ENCODE peak calls at places on chromosomes 1 and 21, in four cellular contexts. One of them, this sample, is unnamed.

GRCh38 chr1:19427087-19427781 is 58.1 kb downstream of the CAPZB start:
- DNase-seq in progenitor cell of endocrine pancreas: no peak
- DNase-seq in fibroblast of the aortic adventitia: no peak
- DNase-seq in uterus: no peak
- DNase-seq in this sample: no peak

GRCh38 chr1:41662061-41662655 is 177.7 kb upstream of the EDN2 start:
- DNase-seq in progenitor cell of endocrine pancreas: no peak
- DNase-seq in fibroblast of the aortic adventitia: peak
- DNase-seq in uterus: peak
- DNase-seq in this sample: peak

GRCh38 chr1:184905601-184906322 is 68.5 kb downstream of the NIBAN1 start:
- DNase-seq in progenitor cell of endocrine pancreas: no peak
- DNase-seq in uterus: no peak
- DNase-seq in fibroblast of the aortic adventitia: peak
- DNase-seq in this sample: no peak

GRCh38 chr1:163035791-163036249 is 33.3 kb upstream of the RGS4 start:
- DNase-seq in uterus: no peak
- DNase-seq in progenitor cell of endocrine pancreas: no peak
- DNase-seq in fibroblast of the aortic adventitia: peak
- DNase-seq in this sample: no peak

GRCh38 chr1:151942882-151943281 is 33.6 kb upstream of the THEM4 start:
- DNase-seq in fibroblast of the aortic adventitia: no peak
- DNase-seq in progenitor cell of endocrine pancreas: no peak
- DNase-seq in uterus: no peak
- DNase-seq in this sample: no peak

GRCh38 chr1:41811051-41811795 is 107.5 kb downstream of the HIVEP3 start:
- DNase-seq in uterus: no peak
- DNase-seq in progenitor cell of endocrine pancreas: no peak
- DNase-seq in fibroblast of the aortic adventitia: peak
- DNase-seq in this sample: no peak

GRCh38 chr1:46064708-46065107 is 67.7 kb downstream of the PIK3R3 start:
- DNase-seq in fibroblast of the aortic adventitia: no peak
- DNase-seq in progenitor cell of endocrine pancreas: no peak
- DNase-seq in uterus: no peak
- DNase-seq in this sample: no peak

GRCh38 chr1:67863637-67864036 is 30.4 kb upstream of the GNG12 start:
- DNase-seq in fibroblast of the aortic adventitia: no peak
- DNase-seq in uterus: no peak
- DNase-seq in progenitor cell of endocrine pancreas: no peak
- DNase-seq in this sample: no peak

GRCh38 chr1:202708456-202709275 is 1.6 kb downstream of the SYT2 start:
- DNase-seq in fibroblast of the aortic adventitia: no peak
- DNase-seq in uterus: no peak
- DNase-seq in progenitor cell of endocrine pancreas: no peak
- DNase-seq in this sample: no peak

GRCh38 chr1:100780826-100781225 is 61.3 kb downstream of the VCAM1 start:
- DNase-seq in fibroblast of the aortic adventitia: no peak
- DNase-seq in uterus: no peak
- DNase-seq in progenitor cell of endocrine pancreas: no peak
- DNase-seq in this sample: no peak

GRCh38 chr1:17874231-17874630 is 119.1 kb downstream of the ACTL8 start:
- DNase-seq in fibroblast of the aortic adventitia: peak
- DNase-seq in progenitor cell of endocrine pancreas: no peak
- DNase-seq in uterus: no peak
- DNase-seq in this sample: no peak

GRCh38 chr1:19640363-19641316 is 3.5 kb upstream of the NBL1 start:
- DNase-seq in progenitor cell of endocrine pancreas: no peak
- DNase-seq in uterus: no peak
- DNase-seq in fibroblast of the aortic adventitia: no peak
- DNase-seq in this sample: no peak

GRCh38 chr1:156128749-156129682 is 14.5 kb downstream of the LMNA start:
- DNase-seq in progenitor cell of endocrine pancreas: no peak
- DNase-seq in fibroblast of the aortic adventitia: peak
- DNase-seq in uterus: peak
- DNase-seq in this sample: no peak

GRCh38 chr1:106465666-106466065 is 590.8 kb upstream of the PRMT6 start:
- DNase-seq in fibroblast of the aortic adventitia: no peak
- DNase-seq in progenitor cell of endocrine pancreas: no peak
- DNase-seq in uterus: no peak
- DNase-seq in this sample: no peak

GRCh38 chr21:17045214-17045835 is 467.5 kb upstream of the CXADR start:
- DNase-seq in progenitor cell of endocrine pancreas: no peak
- DNase-seq in fibroblast of the aortic adventitia: peak
- DNase-seq in uterus: no peak
- DNase-seq in this sample: no peak

DNA sequence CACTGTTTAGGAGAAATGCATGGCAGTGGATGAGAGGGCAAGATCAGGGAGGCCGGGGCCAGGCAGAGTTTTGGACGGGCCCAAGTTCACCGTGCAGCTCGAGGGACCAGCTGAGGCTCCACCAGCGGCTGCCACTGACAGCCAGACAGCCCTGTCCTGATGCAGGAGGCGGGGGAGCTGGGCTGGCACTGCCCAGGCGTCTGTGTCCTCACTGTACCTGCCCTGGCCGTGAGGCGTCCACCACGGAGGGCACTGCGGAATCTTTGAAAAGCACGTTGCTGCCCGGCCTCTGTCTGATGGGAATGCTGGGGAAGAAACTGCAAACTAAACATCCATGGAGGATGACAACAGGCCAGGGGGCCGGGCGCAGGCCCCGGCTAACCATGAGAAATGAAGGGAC is 35.5 kb downstream of the VPS26C start:
- DNase-seq in fibroblast of the aortic adventitia: no peak
- DNase-seq in uterus: no peak
- DNase-seq in progenitor cell of endocrine pancreas: no peak
- DNase-seq in this sample: no peak
- TF ChIP-seq CTCF in fibroblast of the aortic adventitia: no peak
- TF ChIP-seq CTCF in uterus: no peak
- TF ChIP-seq CTCF in progenitor cell of endocrine pancreas: no peak
- TF ChIP-seq CTCF in this sample: no peak

DNA sequence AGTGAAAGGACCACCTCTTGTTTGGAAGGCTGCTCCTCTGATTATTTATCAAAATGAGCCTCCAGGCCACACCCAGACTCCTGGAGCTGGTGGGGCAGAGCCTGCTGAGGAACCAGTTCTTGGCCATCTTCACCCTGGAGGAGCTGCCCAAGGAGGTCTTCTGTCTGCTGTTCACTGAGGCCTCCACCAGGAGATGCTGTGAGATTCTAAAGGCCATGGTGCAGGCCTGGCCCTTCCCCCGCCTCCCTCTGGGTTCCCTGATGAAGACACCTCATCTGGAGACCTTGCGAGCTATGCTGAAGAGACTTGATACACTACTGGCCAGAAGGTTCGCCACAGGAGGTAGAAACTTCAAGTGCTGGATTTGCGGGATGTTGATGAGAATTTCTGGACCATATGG is 61.7 kb upstream of the GJA8 start:
- DNase-seq in progenitor cell of endocrine pancreas: no peak
- DNase-seq in fibroblast of the aortic adventitia: no peak
- DNase-seq in uterus: no peak
- DNase-seq in this sample: no peak
- TF ChIP-seq CTCF in progenitor cell of endocrine pancreas: no peak
- TF ChIP-seq CTCF in fibroblast of the aortic adventitia: no peak
- TF ChIP-seq CTCF in uterus: no peak
- TF ChIP-seq CTCF in this sample: no peak

GRCh38 chr21:43619856-43620255 is 39.4 kb downstream of the HSF2BP start:
- DNase-seq in fibroblast of the aortic adventitia: no peak
- DNase-seq in uterus: no peak
- DNase-seq in progenitor cell of endocrine pancreas: no peak
- DNase-seq in this sample: no peak
- TF ChIP-seq CTCF in fibroblast of the aortic adventitia: peak
- TF ChIP-seq CTCF in uterus: no peak
- TF ChIP-seq CTCF in progenitor cell of endocrine pancreas: no peak
- TF ChIP-seq CTCF in this sample: peak

GRCh38 chr1:10909697-10910489 is 102.6 kb upstream of the TARDBP start:
- DNase-seq in uterus: no peak
- DNase-seq in progenitor cell of endocrine pancreas: no peak
- DNase-seq in fibroblast of the aortic adventitia: peak
- DNase-seq in this sample: peak
- TF ChIP-seq CTCF in uterus: peak
- TF ChIP-seq CTCF in progenitor cell of endocrine pancreas: peak
- TF ChIP-seq CTCF in fibroblast of the aortic adventitia: peak
- TF ChIP-seq CTCF in this sample: peak

DNA sequence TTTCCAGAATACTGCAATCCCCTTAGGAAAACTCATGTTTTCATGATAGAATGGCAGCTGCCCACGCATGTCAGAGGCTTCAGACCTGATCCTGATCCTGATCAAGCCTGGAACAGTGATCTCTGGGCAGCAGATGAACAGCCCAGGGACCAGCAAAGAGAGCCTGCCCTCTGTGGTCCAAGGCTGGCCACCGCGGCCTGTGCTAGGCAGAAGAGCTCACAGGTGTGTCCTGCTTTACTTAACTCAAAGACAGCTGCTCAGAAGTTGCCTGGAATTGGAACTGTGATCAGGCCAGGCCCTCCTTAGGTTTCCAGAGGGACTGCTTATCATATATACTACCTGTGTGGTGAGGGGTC is 21.2 kb upstream of the BCAR3 start:
- DNase-seq in progenitor cell of endocrine pancreas: no peak
- DNase-seq in fibroblast of the aortic adventitia: no peak
- DNase-seq in uterus: no peak
- DNase-seq in this sample: no peak
- TF ChIP-seq CTCF in progenitor cell of endocrine pancreas: no peak
- TF ChIP-seq CTCF in fibroblast of the aortic adventitia: peak
- TF ChIP-seq CTCF in uterus: no peak
- TF ChIP-seq CTCF in this sample: no peak

DNA sequence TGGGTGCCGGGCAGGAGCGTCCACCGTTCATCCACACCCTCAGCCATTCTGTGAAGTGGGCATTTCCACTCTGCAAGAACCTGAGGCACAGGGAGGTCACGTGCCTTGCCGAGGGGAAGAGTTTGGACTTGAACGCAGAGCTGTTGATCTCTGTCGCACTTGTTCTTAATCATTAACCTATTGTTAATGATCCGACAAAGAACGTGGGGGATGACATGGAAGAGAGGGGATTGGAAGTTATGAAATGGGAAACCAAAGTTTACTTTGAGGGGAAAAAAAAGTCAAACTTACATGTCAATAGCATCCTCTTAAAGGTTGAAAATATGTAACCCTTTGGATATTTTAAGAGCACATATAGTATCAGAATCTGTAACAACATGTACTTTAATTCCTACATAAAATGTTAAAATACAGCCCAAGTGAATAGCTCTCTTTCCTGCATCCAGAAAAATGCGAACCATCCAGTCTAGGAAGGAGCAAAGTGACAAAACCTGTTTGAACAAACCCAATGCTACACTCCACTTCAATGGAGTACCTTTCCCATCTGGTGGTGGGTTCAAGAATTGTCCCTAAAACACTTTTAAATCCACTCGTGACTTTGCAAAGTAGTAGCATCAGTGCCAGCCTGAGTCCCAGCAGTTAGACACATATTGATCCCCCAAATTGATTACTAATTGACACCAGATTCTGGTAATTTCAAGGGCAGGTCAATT is 75.5 kb downstream of the SETD4 start:
- DNase-seq in uterus: no peak
- DNase-seq in progenitor cell of endocrine pancreas: no peak
- DNase-seq in fibroblast of the aortic adventitia: no peak
- DNase-seq in this sample: no peak
- TF ChIP-seq CTCF in uterus: no peak
- TF ChIP-seq CTCF in progenitor cell of endocrine pancreas: peak
- TF ChIP-seq CTCF in fibroblast of the aortic adventitia: no peak
- TF ChIP-seq CTCF in this sample: no peak

GRCh38 chr1:94819584-94819944 is 593 bp upstream of the SLC44A3 start:
- DNase-seq in progenitor cell of endocrine pancreas: no peak
- DNase-seq in uterus: no peak
- DNase-seq in fibroblast of the aortic adventitia: no peak
- DNase-seq in this sample: no peak

GRCh38 chr1:94820918-94821317 is 761 bp downstream of the SLC44A3 start:
- DNase-seq in progenitor cell of endocrine pancreas: no peak
- DNase-seq in uterus: no peak
- DNase-seq in fibroblast of the aortic adventitia: no peak
- DNase-seq in this sample: no peak

GRCh38 chr1:94817697-94818096 is 2.5 kb upstream of the SLC44A3 start:
- DNase-seq in progenitor cell of endocrine pancreas: no peak
- DNase-seq in uterus: no peak
- DNase-seq in fibroblast of the aortic adventitia: no peak
- DNase-seq in this sample: no peak

GRCh38 chr1:94821636-94822305 is 1.6 kb downstream of the SLC44A3 start:
- DNase-seq in fibroblast of the aortic adventitia: no peak
- DNase-seq in progenitor cell of endocrine pancreas: no peak
- DNase-seq in uterus: no peak
- DNase-seq in this sample: no peak

DNA sequence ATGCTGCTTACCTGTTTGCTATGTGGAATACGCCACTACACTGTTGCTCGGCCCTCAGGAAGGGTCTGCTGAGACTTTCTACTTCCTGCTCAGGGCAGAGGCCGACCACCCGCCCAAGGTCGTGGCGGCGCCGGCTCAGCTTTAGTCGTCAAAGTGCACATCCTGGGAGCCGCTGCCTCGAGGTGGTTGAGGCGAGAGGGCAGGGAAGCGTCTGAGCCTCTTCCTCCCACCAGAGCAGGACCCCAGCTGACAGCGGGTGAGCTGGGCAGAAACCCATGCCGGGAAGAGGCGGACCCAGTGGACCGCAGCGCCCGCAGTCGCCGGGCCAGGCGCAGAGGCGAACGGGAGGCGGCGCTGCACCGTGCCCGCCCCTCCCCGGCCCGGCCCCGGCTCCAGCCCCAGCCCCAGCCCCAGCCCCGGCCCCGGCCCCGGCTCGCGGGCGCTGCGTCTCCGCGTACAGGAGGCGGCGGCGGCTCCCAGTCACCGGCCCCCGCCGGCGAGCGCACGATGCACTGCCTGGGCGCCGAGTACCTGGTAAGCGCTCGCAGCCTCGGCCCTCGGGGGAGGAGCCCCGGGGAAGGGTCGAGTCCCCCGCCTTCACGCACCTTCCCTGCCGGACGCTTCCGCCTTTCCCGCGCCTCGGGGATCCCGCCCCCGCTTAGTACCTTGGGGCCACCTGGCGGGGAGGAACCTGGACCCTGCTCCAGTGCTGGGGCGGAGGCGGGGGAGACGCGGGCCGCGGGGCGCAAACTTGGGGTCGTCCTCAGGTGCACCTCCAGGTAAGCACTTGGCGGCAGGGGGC is at the start of gene SLC44A3:
- DNase-seq in progenitor cell of endocrine pancreas: peak
- DNase-seq in uterus: no peak
- DNase-seq in fibroblast of the aortic adventitia: peak
- DNase-seq in this sample: peak
- TF ChIP-seq CTCF in progenitor cell of endocrine pancreas: peak
- TF ChIP-seq CTCF in uterus: no peak
- TF ChIP-seq CTCF in fibroblast of the aortic adventitia: peak
- TF ChIP-seq CTCF in this sample: no peak

This sample was measured in neural crest cell.